ENCODE peak calls at places on chromosomes 7 and 10, in seven cellular contexts. A is transverse colon, G is cardiac muscle cell, O is mucosa of descending colon, T is heart right ventricle, Y is A549, R is IMR-90. B is an unnamed sample. For H3K4me1, the result is how much of the 10 kb centered on the place peaks cover.

GRCh38 chr10:43350686-43351085 is 20.8 kb upstream of the FXYD4 start:
- DNase-seq in O (no peak), A (no peak), T (no peak), G (no peak), Y (no peak), R (no peak), B (no peak)

GRCh38 chr7:143354965-143355364 is 7.5 kb downstream of the FAM131B start:
- DNase-seq in O (no peak), R (no peak), Y (no peak), A (no peak), T (no peak), G (no peak), B (no peak)

GRCh38 chr7:27137603-27138410 is 5.7 kb downstream of the HOXA5 start:
- DNase-seq in R (peak), Y (no peak), O (no peak), G (no peak), A (no peak), T (no peak), B (no peak)

GRCh38 chr7:73768661-73769480 is 1.2 kb downstream of the CLDN3 start:
- DNase-seq in R (no peak), G (no peak), T (no peak), A (no peak), O (peak), Y (no peak), B (no peak)

GRCh38 chr7:87712571-87712970 is 84.4 kb downstream of the RUNDC3B start:
- DNase-seq in O (no peak), Y (no peak), T (no peak), A (no peak), G (no peak), R (peak), B (no peak)

GRCh38 chr10:132309466-132309865 is 1.7 kb upstream of the STK32C start:
- DNase-seq in G (no peak), T (no peak), O (no peak), A (no peak), Y (no peak), R (no peak), B (no peak)

GRCh38 chr10:99832439-99832838 is 50.0 kb downstream of the ABCC2 start:
- DNase-seq in O (no peak), R (no peak), Y (no peak), A (no peak), T (no peak), G (no peak), B (no peak)

GRCh38 chr7:32093415-32094408 is 23.5 kb upstream of the PDE1C start:
- DNase-seq in O (no peak), T (peak), Y (no peak), A (no peak), R (peak), G (peak), B (peak)

GRCh38 chr7:33243319-33243881 is 114.0 kb downstream of the BBS9 start:
- DNase-seq in Y (peak), G (peak), R (peak), T (no peak), O (no peak), A (no peak), B (no peak)

GRCh38 chr10:1395025-1395981 is 339.1 kb downstream of the WDR37 start:
- DNase-seq in O (no peak), Y (no peak), G (no peak), R (no peak), T (no peak), A (no peak), B (no peak)

GRCh38 chr10:116708877-116709276 is 33.5 kb downstream of the HSPA12A start:
- DNase-seq in Y (no peak), O (no peak), A (no peak), T (no peak), R (no peak), G (no peak), B (no peak)
- H3K4me1 ChIP-seq in Y (under half), O (under half), A (under half), T (under half), R (under half), G (under half), B (under half)

GRCh38 chr7:81776972-81777371 is 7.1 kb upstream of the HGF start:
- DNase-seq in G (no peak), T (no peak), R (no peak), A (no peak), O (no peak), Y (no peak), B (no peak)
- TF ChIP-seq CTCF in G (no peak), T (no peak), R (no peak), A (no peak), O (no peak), Y (peak), B (no peak)

DNA sequence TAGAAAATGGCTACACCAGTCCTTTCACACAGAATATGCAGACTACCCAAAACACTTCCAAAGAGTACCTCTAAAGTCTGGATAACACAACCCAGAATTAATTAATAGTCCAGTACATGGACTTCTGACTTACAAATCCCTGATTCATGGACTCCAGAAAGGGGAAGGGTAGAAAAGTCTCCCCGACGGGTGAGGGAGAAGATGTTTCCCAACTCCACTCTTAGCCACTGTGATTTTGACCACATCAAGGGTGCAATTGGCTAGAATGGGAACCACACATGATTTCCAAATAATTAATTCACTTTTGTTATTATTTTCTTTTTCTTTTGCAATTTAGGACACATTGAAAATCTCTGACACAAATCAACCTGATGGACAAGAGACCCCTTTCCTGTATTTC is 1.4 kb downstream of the TMEM130 start:
- DNase-seq in O (no peak), T (no peak), G (no peak), R (no peak), A (no peak), Y (no peak), B (no peak)
- H3K4me1 ChIP-seq in O (under half), T (under half), G (under half), R (under half), A (under half), Y (under half), B (under half)

GRCh38 chr7:141360414-141360760 is 190.8 kb upstream of the AGK start:
- DNase-seq in G (no peak), Y (no peak), A (no peak), T (no peak), O (no peak), R (no peak), B (no peak)

GRCh38 chr7:141361479-141361878 is 189.7 kb upstream of the AGK start:
- DNase-seq in O (no peak), Y (no peak), R (no peak), T (no peak), G (no peak), A (no peak), B (no peak)

GRCh38 chr7:141359740-141360413 is 191.3 kb upstream of the AGK start:
- DNase-seq in A (no peak), G (peak), Y (no peak), T (no peak), O (no peak), R (no peak), B (no peak)

GRCh38 chr7:141356096-141356495 is 195.1 kb upstream of the AGK start:
- DNase-seq in O (no peak), Y (no peak), R (no peak), T (no peak), G (peak), A (no peak), B (no peak)

DNA sequence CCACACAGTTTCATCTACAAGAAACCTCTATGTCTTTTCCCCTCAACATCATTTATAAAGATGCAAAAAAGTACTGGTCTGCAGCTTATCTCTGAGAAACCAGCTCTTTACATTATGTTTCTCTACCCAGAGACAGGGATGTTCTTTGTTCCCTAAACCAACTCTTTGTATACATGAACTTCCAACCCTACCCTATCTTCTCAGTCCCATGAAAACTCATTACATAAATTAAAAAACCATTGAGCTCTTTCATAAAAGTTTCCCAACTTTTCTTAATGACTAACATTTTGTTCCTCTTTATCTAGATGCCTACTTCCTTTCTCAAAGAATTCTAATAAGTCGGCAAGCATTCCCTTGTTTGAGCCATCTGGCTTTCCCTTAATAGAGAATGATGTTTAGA is 192.8 kb upstream of the AGK start:
- DNase-seq in G (no peak), T (no peak), Y (no peak), O (no peak), A (no peak), R (no peak), B (no peak)
- TF ChIP-seq CTCF in G (no peak), T (no peak), Y (no peak), O (no peak), A (no peak), R (no peak), B (no peak)

B was measured in adrenal gland.